ENCODE peak calls at places on chromosomes 5 and 9, in ten cellular contexts. S, B, N, X, Y, G, I, A, H and C are unnamed samples.

GRCh38 chr5:167998148-167998767 is 293.2 kb upstream of the WWC1 start:
- DNase-seq in S (no peak), H (no peak), Y (no peak), B (peak; percentile 30), G (no peak), I (no peak), X (no peak), A (no peak), N (no peak), C (no peak)

GRCh38 chr9:34037626-34038025 is 11.1 kb downstream of the UBAP2 start:
- DNase-seq in Y (no peak), N (no peak), S (no peak), H (no peak), B (no peak), G (no peak), I (no peak), A (no peak), X (no peak), C (no peak)

GRCh38 chr5:123752576-123752975 is 240.6 kb downstream of the CSNK1G3 start:
- DNase-seq in S (no peak), X (peak; percentile 66), A (no peak), H (no peak), Y (no peak), G (no peak), I (no peak), B (peak; percentile 90), N (peak; percentile 55), C (no peak)

GRCh38 chr9:117516676-117517632 is 102.1 kb upstream of the ASTN2 start:
- DNase-seq in B (no peak), H (no peak), X (no peak), I (no peak), G (no peak), A (no peak), Y (no peak), S (no peak), N (no peak), C (no peak)

GRCh38 chr9:80867731-80868130 is 821.6 kb downstream of the TLE1 start:
- DNase-seq in N (no peak), X (no peak), I (no peak), B (no peak), H (no peak), Y (no peak), S (no peak), G (no peak), A (no peak), C (no peak)

GRCh38 chr5:166823360-166823759 is 1468.1 kb upstream of the WWC1 start:
- DNase-seq in N (no peak), I (no peak), B (no peak), A (no peak), X (no peak), H (no peak), S (no peak), Y (no peak), G (no peak), C (no peak)

GRCh38 chr9:34185778-34186551 is 7.1 kb downstream of the UBAP1 start:
- DNase-seq in G (no peak), H (no peak), Y (peak; percentile 75), A (no peak), X (peak; percentile 44), N (peak; percentile 56), B (peak; percentile 96), S (peak; percentile 82), I (peak; percentile 68), C (peak; percentile 76)

GRCh38 chr5:125065114-125065513 is 318.7 kb upstream of the ZNF608 start:
- DNase-seq in Y (no peak), I (no peak), B (peak; percentile 24), A (no peak), H (no peak), N (no peak), S (no peak), X (peak; percentile 41), G (no peak), C (no peak)

GRCh38 chr9:1235650-1236401 is 185.7 kb downstream of the DMRT2 start:
- DNase-seq in N (no peak), H (no peak), S (no peak), A (no peak), G (no peak), Y (no peak), B (no peak), I (no peak), X (peak; percentile 37), C (no peak)

GRCh38 chr5:78956901-78957300 is 28.2 kb downstream of the ARSB start:
- DNase-seq in A (no peak), Y (no peak), I (no peak), H (no peak), S (no peak), B (no peak), X (no peak), N (no peak), G (no peak), C (no peak)

GRCh38 chr5:113825143-113825542 is 311.6 kb downstream of the YTHDC2 start:
- DNase-seq in Y (no peak), G (no peak), H (no peak), N (no peak), S (no peak), I (no peak), A (no peak), X (no peak), B (no peak), C (no peak)

DNA sequence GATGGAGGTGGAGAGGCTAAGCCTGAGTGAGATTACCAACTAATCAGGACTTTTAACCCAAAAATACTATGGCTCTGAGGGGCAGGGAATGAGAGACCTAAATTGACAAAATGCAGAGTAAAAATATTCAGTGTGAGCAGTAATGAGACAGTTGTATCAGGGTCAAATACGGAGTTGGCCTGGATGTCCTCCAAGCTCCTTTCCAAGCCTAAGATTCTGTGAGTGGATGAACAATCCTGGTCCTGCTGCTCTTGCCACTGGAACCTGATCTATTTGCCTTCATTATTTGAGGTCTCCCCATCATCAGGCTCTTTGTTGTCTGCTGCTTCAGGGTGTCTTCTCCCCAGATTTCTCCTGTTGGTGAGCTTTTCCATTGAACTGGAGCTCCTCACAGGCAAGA is 1.1 kb downstream of the PDCD1LG2 start:
- DNase-seq in B (peak; percentile 40), I (no peak), H (no peak), X (no peak), S (no peak), A (no peak), N (no peak), Y (no peak), G (no peak), C (no peak)
- H3K4me3 ChIP-seq in B (peak overlapping the region; percentile 79), I (no peak overlapping the region), H (no peak overlapping the region), X (no peak overlapping the region), S (no peak overlapping the region), A (no peak overlapping the region), N (no peak overlapping the region), Y (no peak overlapping the region), G (no peak overlapping the region), C (no peak overlapping the region)

GRCh38 chr5:112232651-112233050 is 186.4 kb downstream of the EPB41L4A start:
- DNase-seq in S (peak; percentile 65), G (no peak), H (no peak), A (no peak), I (no peak), Y (no peak), N (no peak), X (no peak), B (no peak), C (peak; percentile 84)
- H3K4me3 ChIP-seq in S (no peak overlapping the region), G (no peak overlapping the region), H (no peak overlapping the region), A (no peak overlapping the region), I (no peak overlapping the region), Y (no peak overlapping the region), N (no peak overlapping the region), X (no peak overlapping the region), B (no peak overlapping the region), C (no peak overlapping the region)

DNA sequence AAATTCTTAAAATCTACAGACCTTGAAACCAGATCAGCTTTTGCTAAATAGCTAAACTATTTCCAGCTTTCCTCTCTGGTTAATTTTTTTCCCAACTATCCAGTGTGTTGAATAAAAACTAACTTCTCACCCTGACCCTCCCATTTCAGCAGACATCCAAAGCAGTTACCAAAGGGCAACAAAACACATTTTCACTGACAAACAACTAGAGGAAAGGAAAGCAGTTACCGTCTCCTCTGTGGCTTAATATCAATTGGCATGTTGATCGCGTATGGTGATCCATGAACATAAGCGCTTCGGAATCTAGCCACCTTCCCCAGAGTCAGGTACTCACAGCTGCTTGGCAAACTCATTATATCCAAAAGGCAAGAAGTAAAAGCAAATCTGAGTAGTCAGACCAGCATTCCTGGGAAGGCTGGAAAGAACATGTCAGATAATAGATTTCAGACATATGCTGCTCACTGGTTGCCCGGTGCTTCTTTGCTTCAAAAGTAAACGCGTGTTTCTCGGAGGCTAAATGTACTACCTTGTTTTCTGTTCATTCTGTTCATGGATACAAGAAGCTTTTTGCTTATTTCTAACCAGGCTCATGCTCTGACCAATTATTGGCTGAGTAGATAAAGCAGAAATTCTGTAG is 463.3 kb downstream of the PDE4D start:
- DNase-seq in S (no peak), Y (no peak), N (no peak), I (no peak), G (no peak), B (no peak), X (no peak), H (no peak), A (no peak), C (no peak)
- H3K4me3 ChIP-seq in S (no peak overlapping the region), Y (no peak overlapping the region), N (no peak overlapping the region), I (no peak overlapping the region), G (no peak overlapping the region), B (no peak overlapping the region), X (no peak overlapping the region), H (peak overlapping the region; percentile 31), A (no peak overlapping the region), C (no peak overlapping the region)

GRCh38 chr9:87063883-87064282 is 116.6 kb upstream of the GAS1 start:
- DNase-seq in G (no peak), X (no peak), H (no peak), B (peak; percentile 62), A (no peak), Y (peak; percentile 37), N (peak; percentile 11), S (no peak), I (no peak), C (no peak)

GRCh38 chr9:87065981-87066380 is 118.7 kb upstream of the GAS1 start:
- DNase-seq in I (no peak), A (no peak), Y (no peak), G (no peak), B (peak; percentile 73), S (no peak), H (no peak), N (no peak), X (no peak), C (no peak)

GRCh38 chr9:87062706-87063105 is 115.4 kb upstream of the GAS1 start:
- DNase-seq in H (no peak), A (no peak), S (no peak), I (no peak), X (no peak), Y (no peak), B (peak; percentile 20), G (no peak), N (no peak), C (no peak)

GRCh38 chr9:87064311-87064710 is 117.0 kb upstream of the GAS1 start:
- DNase-seq in A (no peak), B (no peak), S (no peak), X (no peak), N (no peak), Y (no peak), H (no peak), G (no peak), I (no peak), C (no peak)

DNA sequence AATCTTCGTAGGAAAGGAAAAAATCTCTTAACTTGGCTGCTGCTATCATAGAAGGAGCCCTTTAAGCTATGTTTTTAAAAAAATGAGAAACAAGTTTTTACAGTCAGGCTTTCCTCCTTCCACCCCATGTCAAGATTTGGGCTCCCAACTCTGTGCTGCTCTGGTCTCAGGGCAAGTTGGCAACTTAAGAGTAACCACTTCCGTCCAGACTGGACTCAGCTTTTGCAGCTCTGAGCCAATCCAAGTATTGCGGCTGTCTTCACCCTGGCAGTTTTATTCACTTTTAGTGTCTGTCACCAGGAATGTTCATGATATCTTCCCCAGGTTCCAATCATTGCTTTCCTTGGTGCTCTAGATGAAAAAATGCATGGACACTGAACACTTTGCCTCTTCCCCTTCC is 115.9 kb upstream of the GAS1 start:
- DNase-seq in X (no peak), Y (no peak), B (peak; percentile 87), N (no peak), A (no peak), I (no peak), G (no peak), H (no peak), S (no peak), C (no peak)
- H3K4me3 ChIP-seq in X (no peak overlapping the region), Y (no peak overlapping the region), B (peak overlapping the region; percentile 36), N (no peak overlapping the region), A (no peak overlapping the region), I (no peak overlapping the region), G (no peak overlapping the region), H (no peak overlapping the region), S (no peak overlapping the region), C (no peak overlapping the region)